ENCODE peak calls at places on chromosomes 6 and 20, in seven cellular contexts. T, A, F, C, G, Y and J are unnamed samples.

GRCh38 chr6:36946526-36946925 is 8.0 kb upstream of the PI16 start:
- DNase-seq in T (no peak), Y (peak), G (no peak), A (no peak), F (no peak), C (no peak), J (no peak)

GRCh38 chr6:38493929-38494547 is 145.7 kb downstream of the BTBD9 start:
- DNase-seq in T (peak), F (peak), Y (no peak), A (peak), C (peak), G (peak), J (peak)

GRCh38 chr20:4038047-4038459 is 22.7 kb upstream of the RNF24 start:
- DNase-seq in C (peak), G (peak), F (no peak), T (no peak), Y (peak), A (peak), J (no peak)

GRCh38 chr6:35435075-35435837 is 16.9 kb upstream of the FANCE start:
- DNase-seq in A (no peak), F (peak), G (no peak), T (no peak), Y (no peak), C (no peak), J (no peak)

GRCh38 chr6:153129873-153130514 is 1.1 kb downstream of the RGS17 start:
- DNase-seq in G (no peak), T (no peak), Y (peak), C (no peak), F (no peak), A (no peak), J (no peak)

GRCh38 chr20:63351811-63352591 is 9.1 kb downstream of the CHRNA4 start:
- DNase-seq in F (peak), T (no peak), G (no peak), C (no peak), Y (peak), A (no peak), J (no peak)

GRCh38 chr20:60331688-60332300 is 373.6 kb downstream of the CDH26 start:
- DNase-seq in F (no peak), A (no peak), Y (no peak), C (no peak), T (no peak), G (no peak), J (no peak)

GRCh38 chr6:136920858-136921520 is 1.1 kb upstream of the SLC35D3 start:
- DNase-seq in F (peak), C (no peak), Y (no peak), T (no peak), A (no peak), G (no peak), J (peak)

GRCh38 chr6:166757226-166758135 is 130.4 kb upstream of the RPS6KA2 start:
- DNase-seq in C (no peak), A (no peak), T (no peak), Y (no peak), G (peak), F (no peak), J (no peak)

GRCh38 chr6:147648936-147649335 is 140.4 kb downstream of the SAMD5 start:
- DNase-seq in T (no peak), A (no peak), F (no peak), C (no peak), Y (no peak), G (peak), J (no peak)

GRCh38 chr6:108432792-108433191 is 127.9 kb upstream of the FOXO3 start:
- DNase-seq in C (no peak), F (no peak), G (no peak), Y (no peak), T (no peak), A (no peak), J (no peak)

GRCh38 chr6:90578894-90579549 is 7.8 kb downstream of the MAP3K7 start:
- DNase-seq in T (no peak), C (no peak), A (no peak), Y (no peak), G (no peak), F (no peak), J (no peak)

GRCh38 chr6:3394671-3395070 is 62.2 kb downstream of the SLC22A23 start:
- DNase-seq in F (no peak), A (no peak), G (no peak), T (no peak), C (no peak), Y (no peak), J (no peak)

GRCh38 chr6:76451926-76452709 is 379.7 kb upstream of the IMPG1 start:
- DNase-seq in A (no peak), T (no peak), C (no peak), G (no peak), F (no peak), Y (peak), J (no peak)

GRCh38 chr6:44042261-44043035 is 84.8 kb downstream of the MRPL14 start:
- DNase-seq in G (no peak), Y (peak), A (no peak), T (no peak), F (no peak), C (no peak), J (no peak)
- H3K4me3 ChIP-seq in G (no peak), Y (no peak), A (no peak), T (no peak), F (no peak), C (no peak), J (no peak)

GRCh38 chr20:58131581-58132142 is 96.8 kb downstream of the ANKRD60 start:
- DNase-seq in A (no peak), T (peak), Y (no peak), G (peak), F (no peak), C (no peak), J (no peak)
- H3K4me3 ChIP-seq in A (no peak), T (no peak), Y (no peak), G (peak), F (no peak), C (no peak), J (no peak)

GRCh38 chr6:163369628-163370365 is 44.7 kb upstream of the QKI start:
- DNase-seq in C (no peak), T (no peak), G (no peak), F (no peak), Y (no peak), A (no peak), J (no peak)

GRCh38 chr6:163367388-163368183 is 46.9 kb upstream of the QKI start:
- DNase-seq in A (no peak), G (no peak), F (no peak), Y (no peak), C (no peak), T (no peak), J (no peak)

GRCh38 chr6:163370807-163371206 is 43.7 kb upstream of the QKI start:
- DNase-seq in C (no peak), G (no peak), T (no peak), A (no peak), Y (no peak), F (peak), J (no peak)

GRCh38 chr6:163366288-163366687 is 48.2 kb upstream of the QKI start:
- DNase-seq in T (no peak), A (no peak), F (no peak), Y (no peak), G (no peak), C (no peak), J (no peak)

GRCh38 chr6:163369122-163369521 is 45.4 kb upstream of the QKI start:
- DNase-seq in T (no peak), A (no peak), C (no peak), G (no peak), Y (no peak), F (no peak), J (no peak)
- H3K4me3 ChIP-seq in T (no peak), A (no peak), C (no peak), G (no peak), Y (no peak), F (no peak), J (no peak)

DNA sequence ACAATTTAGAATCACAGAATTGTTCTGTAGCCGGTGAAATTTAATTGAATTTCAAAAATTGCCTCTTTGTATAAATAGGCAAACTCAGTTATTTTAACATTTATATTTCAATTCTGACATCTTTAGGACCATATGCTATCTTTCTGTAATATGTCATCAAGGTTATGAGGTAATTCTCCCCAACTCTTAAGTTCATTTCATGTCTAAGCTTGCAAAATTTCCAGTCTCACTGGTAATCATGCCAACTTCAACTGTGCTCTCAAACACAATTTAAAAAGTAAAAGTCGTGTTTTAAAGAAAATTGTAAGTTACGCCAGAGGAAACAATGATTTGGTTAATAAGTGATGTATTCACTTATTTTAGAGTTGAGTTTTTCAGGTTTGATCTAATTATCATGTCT is 1.4 kb downstream of the NCOA7 start:
- DNase-seq in T (no peak), C (no peak), A (no peak), G (no peak), F (no peak), Y (no peak), J (no peak)
- H3K4me3 ChIP-seq in T (peak), C (peak), A (peak), G (peak), F (no peak), Y (peak), J (peak)

DNA sequence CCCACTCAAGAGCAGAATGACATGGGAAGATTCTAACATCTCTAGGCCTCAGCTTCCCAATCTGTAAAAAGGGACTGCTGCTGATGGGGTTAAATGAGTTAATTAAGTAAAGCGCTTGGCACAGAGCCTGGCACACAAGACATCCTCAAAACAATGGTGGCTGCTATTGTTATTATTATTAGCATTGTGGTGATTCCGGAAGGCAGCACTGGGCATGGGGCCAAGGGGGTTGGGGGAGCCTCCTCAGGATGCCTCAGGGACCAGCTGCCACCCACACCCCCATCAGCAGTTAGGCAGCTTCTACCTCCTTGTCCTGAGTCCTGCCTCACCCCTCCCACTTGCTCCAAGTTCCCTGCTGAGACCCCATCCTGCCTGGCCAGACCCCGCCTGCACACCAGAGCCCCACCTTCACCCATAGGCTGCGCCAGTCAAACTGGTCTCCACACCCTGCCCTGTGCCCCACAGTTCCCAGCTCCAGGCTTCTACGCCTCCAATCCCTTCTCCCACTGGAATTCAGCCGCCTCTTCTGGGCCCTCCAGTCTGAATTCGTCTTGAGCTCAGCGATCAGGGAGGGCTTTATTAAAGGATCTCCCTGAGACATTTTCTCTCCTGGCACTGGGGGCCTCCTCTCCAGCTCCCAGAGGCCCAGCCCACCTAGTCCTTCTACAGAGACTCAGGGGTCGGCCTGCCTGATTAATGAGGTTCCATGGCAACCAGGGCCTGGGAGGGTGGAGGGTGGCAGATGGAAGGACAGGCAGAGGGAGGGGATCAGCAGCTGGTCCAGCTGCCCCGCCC is 1.5 kb downstream of the E2F1 start:
- DNase-seq in Y (no peak), F (no peak), G (no peak), A (no peak), T (no peak), C (no peak), J (no peak)
- H3K4me3 ChIP-seq in Y (no peak), F (no peak), G (peak), A (no peak), T (peak), C (no peak), J (peak)

DNA sequence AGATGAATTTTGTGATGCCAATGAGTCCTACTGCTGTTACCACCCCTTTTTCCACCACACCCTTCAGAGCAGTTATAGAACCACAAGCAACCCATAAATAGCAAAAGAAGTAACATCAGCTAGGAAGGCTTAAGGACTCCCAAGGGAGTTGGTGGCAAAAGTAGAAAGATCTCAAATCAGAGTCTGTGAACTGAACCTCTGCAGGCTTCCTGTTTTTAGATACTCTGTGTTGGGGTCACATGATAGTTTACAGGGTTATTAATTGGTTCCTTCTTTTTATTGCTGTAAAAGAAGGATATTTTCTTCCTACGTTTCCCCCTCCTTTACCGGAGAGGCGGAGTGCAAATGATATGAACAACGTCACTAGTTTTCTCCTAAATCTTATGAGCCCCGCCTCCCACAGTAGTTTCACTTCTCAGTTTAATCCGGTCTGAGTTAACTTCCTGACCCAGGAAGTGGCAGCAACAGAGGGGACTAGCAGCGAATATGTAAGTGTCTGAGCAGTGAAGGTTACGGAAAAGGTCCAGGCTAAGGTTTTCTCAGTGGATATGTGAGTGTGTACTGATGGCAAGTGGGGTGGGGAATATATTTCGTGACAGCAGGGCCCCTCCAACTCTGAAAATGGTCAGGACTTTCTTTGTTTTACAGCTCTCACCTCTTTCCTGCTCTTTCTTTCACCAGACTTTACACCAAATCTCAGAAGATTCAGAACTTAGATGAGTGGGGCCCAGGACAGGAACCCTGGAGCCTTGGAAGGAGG is at the start of gene TRIM38:
- DNase-seq in F (no peak), T (peak), A (peak), G (peak), C (peak), Y (no peak), J (peak)
- H3K4me3 ChIP-seq in F (peak), T (peak), A (peak), G (peak), C (peak), Y (peak), J (peak)

DNA sequence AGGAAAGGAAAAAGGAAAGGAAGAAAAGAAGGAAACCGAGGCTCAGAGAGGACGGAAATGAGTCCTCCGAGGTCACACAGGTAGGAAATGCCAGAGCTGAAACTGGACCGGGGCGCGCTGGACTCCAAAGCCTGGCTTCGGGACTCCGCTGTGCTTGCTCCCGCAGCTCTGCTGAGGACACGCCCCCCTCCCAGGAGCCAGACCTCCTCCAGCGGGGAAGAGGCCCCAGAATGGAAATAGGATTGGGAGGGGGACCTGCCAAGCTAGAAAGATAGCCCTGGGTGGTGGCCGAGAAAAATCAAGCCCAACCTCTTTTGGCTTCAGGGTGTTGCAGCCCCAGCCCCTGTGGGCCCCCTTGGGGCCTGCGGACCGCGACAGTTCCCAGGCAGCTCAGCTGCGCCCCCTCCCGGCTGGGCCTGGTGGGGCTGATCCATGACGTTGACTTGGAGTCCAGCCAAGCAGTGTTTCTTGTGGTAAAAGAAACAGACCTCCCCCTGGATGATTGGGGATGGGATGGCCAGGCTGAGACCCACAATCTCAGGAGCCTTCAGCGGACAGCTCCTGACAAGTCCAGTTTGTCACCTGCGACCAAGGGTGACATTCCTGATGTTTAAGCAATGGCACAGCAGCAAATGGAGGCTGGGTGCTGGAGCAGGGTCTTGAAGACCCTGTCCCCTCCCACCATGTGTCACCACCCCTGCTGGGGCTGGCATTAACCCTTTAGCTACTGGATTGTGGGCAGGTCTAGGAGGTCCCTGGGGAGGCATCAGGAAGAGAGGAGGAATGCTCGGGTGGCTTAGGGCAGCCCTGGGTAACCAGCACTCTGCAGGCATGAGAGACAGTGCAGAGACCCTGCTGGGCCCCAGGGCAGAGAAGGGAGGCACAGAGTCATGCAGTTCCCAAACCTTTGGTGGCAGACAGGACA is 55.4 kb downstream of the RIPOR3 start:
- DNase-seq in C (peak), F (peak), G (no peak), T (no peak), Y (peak), A (peak), J (no peak)
- H3K4me3 ChIP-seq in C (no peak), F (no peak), G (no peak), T (no peak), Y (peak), A (peak), J (no peak)

GRCh38 chr20:33686008-33686983 is at the start of gene E2F1:
- DNase-seq in T (no peak), C (peak), Y (peak), A (peak), G (peak), F (peak), J (no peak)
- H3K4me3 ChIP-seq in T (peak), C (peak), Y (peak), A (peak), G (peak), F (peak), J (peak)